ENCODE peak calls at places on chromosome 16, in four cellular contexts. O is WTC11, X is GM12878, T is K562. S is an unnamed sample.

GRCh38 chr16:77780378-77780837 is 8.0 kb upstream of the VAT1L start:
- DNase-seq in X (no peak), T (no peak), O (no peak), S (no peak)

GRCh38 chr16:81625544-81626152 is 153.4 kb upstream of the PLCG2 start:
- DNase-seq in T (no peak), X (no peak), O (no peak), S (no peak)

GRCh38 chr16:3020247-3020603 is at the start of gene TNFRSF12A:
- DNase-seq in O (peak), T (peak), X (no peak), S (peak)

GRCh38 chr16:65414284-65414984 is 292.6 kb upstream of the CDH11 start:
- DNase-seq in X (no peak), T (no peak), O (no peak), S (peak)

GRCh38 chr16:65769776-65770438 is 596.6 kb upstream of the CDH5 start:
- DNase-seq in O (no peak), T (peak), X (no peak), S (no peak)

GRCh38 chr16:81522141-81522701 is 77.6 kb downstream of the CMIP start:
- DNase-seq in X (no peak), O (peak), T (peak), S (peak)

GRCh38 chr16:48182979-48183537 is 27.3 kb upstream of the ABCC12 start:
- DNase-seq in O (no peak), T (no peak), X (peak), S (no peak)

GRCh38 chr16:69542974-69543373 is 22.8 kb upstream of the NFAT5 start:
- DNase-seq in X (no peak), O (no peak), T (no peak), S (no peak)

GRCh38 chr16:85759631-85760419 is 8.9 kb upstream of the C16orf74 start:
- DNase-seq in X (no peak), O (peak), T (peak), S (no peak)

GRCh38 chr16:86118467-86119307 is 219.7 kb downstream of the IRF8 start:
- DNase-seq in T (no peak), O (no peak), X (peak), S (no peak)

GRCh38 chr16:66483689-66484452 is 56.8 kb downstream of the BEAN1 start:
- DNase-seq in X (no peak), O (peak), T (peak), S (peak)

GRCh38 chr16:66372078-66372897 is 5.8 kb downstream of the CDH5 start:
- DNase-seq in X (no peak), T (no peak), O (no peak), S (no peak)

GRCh38 chr16:56328276-56329022 is 96.9 kb downstream of the AMFR start:
- DNase-seq in O (no peak), T (no peak), X (no peak), S (no peak)

GRCh38 chr16:9647981-9648701 is 534.1 kb downstream of the GRIN2A start:
- DNase-seq in X (no peak), T (peak), O (no peak), S (peak)

GRCh38 chr16:77748426-77748825 is 26.1 kb downstream of the NUDT7 start:
- DNase-seq in T (no peak), X (no peak), O (no peak), S (no peak)

GRCh38 chr16:66326995-66327513 is 39.4 kb upstream of the CDH5 start:
- DNase-seq in X (no peak), T (peak), O (no peak), S (no peak)

GRCh38 chr16:56729351-56729735 is 586 bp upstream of the NUP93 start:
- DNase-seq in X (no peak), T (no peak), O (no peak), S (no peak)

GRCh38 chr16:6374816-6375215 is 957.8 kb upstream of the RBFOX1 start:
- DNase-seq in O (no peak), X (no peak), T (no peak), S (no peak)

GRCh38 chr16:66474750-66475199 is 47.7 kb downstream of the BEAN1 start:
- DNase-seq in T (no peak), X (peak), O (no peak), S (no peak)

GRCh38 chr16:28219283-28219682 is 7.5 kb upstream of the XPO6 start:
- DNase-seq in X (no peak), T (no peak), O (no peak), S (no peak)

GRCh38 chr16:12320298-12320706 is 343.8 kb downstream of the SNX29 start:
- DNase-seq in O (no peak), X (no peak), T (no peak), S (no peak)

GRCh38 chr16:2498531-2499253 is 15.1 kb upstream of the ATP6V0C start:
- DNase-seq in X (no peak), O (no peak), T (no peak), S (no peak)

GRCh38 chr16:48231675-48232214 is 12.4 kb upstream of the LONP2 start:
- DNase-seq in T (peak), X (no peak), O (peak), S (peak)

GRCh38 chr16:57094911-57095310 is 2.5 kb downstream of the CPNE2 start:
- DNase-seq in T (no peak), X (no peak), O (no peak), S (no peak)

GRCh38 chr16:12097523-12098428 is 121.2 kb downstream of the SNX29 start:
- DNase-seq in O (no peak), T (peak), X (no peak), S (no peak)

GRCh38 chr16:74448990-74449389 is 27.7 kb upstream of the CLEC18B start:
- DNase-seq in T (peak), O (no peak), X (no peak), S (no peak)

GRCh38 chr16:19926449-19927390 is 42.1 kb upstream of the GPRC5B start:
- DNase-seq in O (no peak), X (no peak), T (no peak), S (no peak)

GRCh38 chr16:89544713-89545043 is 15.8 kb upstream of the RPL13 start:
- DNase-seq in O (no peak), T (no peak), X (no peak), S (no peak)

GRCh38 chr16:89546781-89547180 is 13.7 kb upstream of the RPL13 start:
- DNase-seq in T (no peak), X (no peak), O (no peak), S (no peak)

GRCh38 chr16:89547291-89547690 is 13.2 kb upstream of the RPL13 start:
- DNase-seq in X (no peak), O (no peak), T (no peak), S (no peak)

GRCh38 chr16:89545044-89545830 is 15.2 kb upstream of the RPL13 start:
- DNase-seq in X (no peak), O (no peak), T (no peak), S (no peak)

GRCh38 chr16:89545831-89546574 is 14.5 kb upstream of the RPL13 start:
- DNase-seq in T (no peak), X (no peak), O (no peak), S (no peak)
- TF ChIP-seq USF1 in T (no peak), X (no peak), O (no peak), S (no peak)

DNA sequence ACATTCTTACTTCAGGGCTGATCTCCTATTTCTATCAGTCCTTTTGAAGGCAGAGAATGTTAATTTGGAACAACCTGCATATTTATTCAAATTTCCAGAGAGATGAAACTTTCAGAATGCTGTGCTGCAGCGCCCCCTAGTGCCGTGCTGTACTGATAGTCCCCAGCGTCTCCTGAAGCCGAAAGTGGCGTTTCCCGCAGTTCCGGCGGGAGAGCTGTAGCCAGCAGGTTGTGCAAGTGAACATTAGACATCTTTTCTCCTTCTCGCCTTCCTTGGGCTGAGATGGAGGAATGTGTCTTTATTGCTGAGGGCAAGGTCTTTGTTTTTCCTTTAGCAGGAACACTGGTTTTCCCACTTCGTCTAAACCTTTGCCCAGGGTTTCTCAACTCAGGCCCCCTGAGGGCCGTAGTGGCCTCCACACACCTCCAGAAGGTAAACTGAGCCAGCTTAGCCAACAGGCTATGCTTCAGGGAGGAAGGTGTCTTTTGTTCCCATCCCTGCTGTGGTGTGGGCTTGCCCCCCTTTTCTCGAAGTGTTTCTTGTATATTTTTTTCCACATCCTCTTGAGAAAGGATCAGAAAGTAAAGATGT is 26.4 kb downstream of the USP10 start:
- DNase-seq in O (peak), X (no peak), T (peak), S (peak)
- TF ChIP-seq USF1 in O (no peak), X (no peak), T (no peak), S (no peak)

DNA sequence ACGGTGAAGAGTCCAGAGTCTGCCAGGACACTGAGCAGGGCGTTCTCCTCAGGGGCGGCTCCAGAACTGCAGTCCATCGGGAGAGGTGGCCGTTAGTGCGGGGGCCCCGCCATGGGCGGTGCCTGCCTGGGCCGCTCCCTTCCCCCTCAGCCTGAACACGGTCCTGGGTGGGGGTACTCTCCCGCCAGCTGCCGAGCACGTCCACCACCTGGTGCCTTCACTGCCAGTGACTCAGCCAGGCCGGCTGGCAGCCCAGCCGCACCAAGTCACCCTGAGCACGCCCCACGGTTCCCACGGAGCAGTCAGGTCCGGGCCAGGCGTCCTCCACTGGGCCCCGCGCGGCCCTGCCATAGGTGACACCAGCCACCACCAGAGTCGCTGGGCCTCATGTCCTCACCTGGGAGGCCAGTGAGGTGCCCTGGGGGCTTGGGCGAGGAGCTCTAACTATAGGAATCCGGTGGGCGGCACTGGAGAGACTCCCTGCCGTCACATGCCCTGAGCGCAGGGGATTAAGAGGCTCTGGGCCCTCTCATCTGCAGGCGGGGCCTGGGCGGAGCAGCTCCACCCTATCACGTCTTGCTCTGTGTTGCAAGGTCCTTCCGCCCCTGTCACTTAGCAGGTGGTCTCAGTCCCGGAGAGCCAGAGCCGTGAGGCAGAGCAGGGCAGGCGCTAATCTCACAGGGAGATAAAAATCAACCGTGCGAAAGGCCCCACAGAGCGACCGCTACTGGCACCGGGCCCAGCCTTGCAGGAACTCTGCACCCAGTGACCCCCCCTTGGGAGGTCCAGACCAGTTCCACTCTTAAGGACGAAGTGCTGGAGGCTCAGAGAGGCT is 14.3 kb downstream of the PIEZO1 start:
- DNase-seq in X (no peak), O (peak), T (peak), S (peak)
- TF ChIP-seq USF1 in X (no peak), O (peak), T (peak), S (peak)

DNA sequence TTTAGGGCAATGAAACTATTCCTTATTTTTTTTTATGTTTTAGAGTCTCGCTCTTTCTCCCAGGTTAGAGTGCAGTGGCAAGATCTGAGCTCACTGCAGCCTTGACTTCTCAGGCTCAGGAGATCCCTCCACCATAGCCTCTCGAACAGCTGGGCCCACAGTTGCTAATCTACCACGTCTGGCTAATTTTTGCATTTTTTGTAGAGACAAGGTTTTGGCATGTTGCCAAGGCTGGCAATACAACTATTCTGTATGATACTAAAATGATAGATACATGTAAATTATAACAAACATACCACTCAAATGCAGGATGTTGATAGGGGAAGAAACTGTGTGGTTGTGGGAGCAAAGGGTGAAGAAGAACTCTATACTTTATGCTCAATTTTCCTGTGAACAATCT is 401.3 kb downstream of the ZFHX3 start:
- DNase-seq in O (no peak), X (no peak), T (no peak), S (no peak)
- TF ChIP-seq USF1 in O (no peak), X (no peak), T (no peak), S (no peak)

DNA sequence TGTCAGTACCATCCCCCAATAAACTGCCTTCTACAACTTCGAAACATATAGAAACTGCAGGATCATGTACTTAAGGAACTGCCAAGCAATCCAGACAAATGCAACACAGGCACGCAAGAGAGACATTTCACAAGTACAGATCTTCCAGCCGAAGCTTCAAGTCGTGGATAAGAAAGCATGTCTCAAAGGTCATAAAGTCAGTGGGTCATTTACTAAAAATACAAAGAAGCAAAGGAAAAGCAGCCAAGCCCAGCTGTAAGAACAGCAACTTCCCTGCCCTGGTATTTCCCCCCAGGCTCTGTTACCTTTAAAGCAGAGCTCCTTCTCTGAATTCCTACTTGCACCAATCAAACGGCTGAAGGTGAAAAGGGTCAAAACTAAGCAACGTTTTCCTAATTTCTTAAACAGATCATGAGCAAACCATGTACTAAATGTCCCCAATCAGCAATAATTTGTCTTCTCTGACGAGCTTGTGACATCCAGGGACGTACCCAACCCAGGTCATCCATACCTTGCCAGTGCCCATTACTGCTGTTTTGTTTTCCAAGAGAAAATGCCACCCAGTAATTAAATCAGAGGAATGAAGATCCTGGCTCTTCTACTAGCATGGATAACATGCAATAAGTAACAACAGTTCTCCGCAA is 1.7 kb downstream of the AKTIP start:
- DNase-seq in T (no peak), X (no peak), O (no peak), S (no peak)
- TF ChIP-seq USF1 in T (no peak), X (no peak), O (no peak), S (no peak)

S was measured in SK-N-SH.